ENCODE peak calls at places on chromosome 18, in six cellular contexts. E, L, F, X, G and O are unnamed samples.

GRCh38 chr18:37659906-37660305 is 94.3 kb upstream of the CELF4 start:
- DNase-seq in G (no peak), E (no peak), L (no peak), X (no peak), F (no peak), O (no peak)

GRCh38 chr18:3595282-3596273 is 145.6 kb downstream of the TGIF1 start:
- DNase-seq in E (peak), X (peak), F (peak), L (no peak), G (no peak), O (no peak)

GRCh38 chr18:45168883-45169585 is 446.2 kb upstream of the SLC14A2 start:
- DNase-seq in X (no peak), F (no peak), G (no peak), L (no peak), E (no peak), O (no peak)

GRCh38 chr18:62399781-62400308 is 74.7 kb downstream of the TNFRSF11A start:
- DNase-seq in X (no peak), E (no peak), F (no peak), L (no peak), G (no peak), O (no peak)

GRCh38 chr18:55856191-55856590 is 268.2 kb upstream of the TCF4 start:
- DNase-seq in X (no peak), L (no peak), E (no peak), F (no peak), G (no peak), O (no peak)

GRCh38 chr18:9803698-9804516 is 81.9 kb upstream of the TXNDC2 start:
- DNase-seq in X (no peak), L (peak), F (no peak), E (no peak), G (no peak), O (no peak)

GRCh38 chr18:39994521-39994920 is 1960.5 kb upstream of the PIK3C3 start:
- DNase-seq in F (no peak), L (no peak), X (no peak), E (no peak), G (no peak), O (no peak)

GRCh38 chr18:7945882-7946281 is 378.8 kb downstream of the PTPRM start:
- DNase-seq in L (no peak), G (no peak), X (no peak), F (no peak), E (no peak), O (no peak)

GRCh38 chr18:27363918-27364317 is 178.8 kb upstream of the CHST9 start:
- DNase-seq in G (no peak), F (no peak), E (peak), X (no peak), L (no peak), O (no peak)

DNA sequence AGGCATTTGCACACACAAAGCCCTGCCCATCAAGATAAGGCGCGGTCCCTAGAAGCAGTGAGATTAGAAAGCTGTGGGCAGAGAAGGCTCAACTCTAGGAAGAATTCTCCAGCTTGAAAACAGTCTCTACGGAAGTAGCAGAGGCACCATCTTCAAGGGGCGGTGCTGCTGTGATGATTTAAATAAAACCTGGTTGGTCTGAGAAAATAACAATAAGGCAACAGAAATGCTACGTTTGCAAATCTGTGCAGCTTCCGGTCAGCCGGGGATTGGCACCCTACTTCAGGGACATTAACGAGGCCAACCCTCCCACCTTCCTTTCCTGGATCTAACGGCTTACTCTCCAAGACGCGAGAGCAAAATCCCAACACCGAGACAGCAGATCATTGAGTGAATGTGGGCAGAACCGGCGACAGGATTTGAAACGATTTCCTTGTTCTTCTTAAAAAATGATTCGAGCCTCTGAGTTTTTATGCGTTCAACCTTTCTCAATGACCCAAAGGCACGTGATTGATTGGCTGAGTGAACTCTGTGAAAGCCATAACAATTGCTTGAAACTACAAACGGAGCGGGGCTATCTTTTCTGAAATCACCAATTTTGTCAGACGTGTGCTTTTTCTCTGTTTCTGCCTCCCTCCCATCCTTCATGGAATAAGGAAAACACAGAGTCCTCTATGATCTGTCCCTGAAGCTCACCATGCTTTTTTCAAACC is 93.7 kb upstream of the ZNF516 start:
- DNase-seq in L (no peak), E (no peak), X (no peak), G (no peak), F (peak), O (no peak)
- H3K4me3 ChIP-seq in L (peak), E (no peak), X (peak), G (no peak), F (peak), O (peak)

DNA sequence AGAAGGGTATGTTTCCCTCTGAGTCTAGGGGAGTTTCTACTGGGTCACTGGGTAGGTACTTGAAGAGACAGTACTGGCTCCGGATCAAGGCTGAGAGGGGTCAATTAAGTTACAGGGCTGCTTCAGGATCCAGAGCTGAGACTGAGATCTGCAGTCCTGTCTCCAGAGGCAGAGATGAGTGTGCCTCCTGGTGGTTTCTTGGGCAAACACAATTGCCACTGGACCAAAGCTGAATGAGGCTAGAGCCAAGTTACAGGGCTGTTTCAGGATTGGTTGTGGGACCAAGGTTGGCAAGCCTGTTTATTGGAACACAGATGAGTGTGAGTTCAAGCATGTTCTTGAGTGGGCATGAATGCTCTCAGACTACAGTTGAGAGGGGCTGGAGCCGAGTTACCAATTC is 157.9 kb downstream of the ADCYAP1 start:
- DNase-seq in G (no peak), L (no peak), E (no peak), X (no peak), F (no peak), O (no peak)
- TF ChIP-seq CTCF in G (no peak), L (no peak), E (no peak), X (no peak), F (no peak), O (no peak)

GRCh38 chr18:24138884-24139616 is at the start of gene CABYR:
- DNase-seq in G (peak), E (peak), F (peak), L (peak), X (peak), O (peak)
- H3K27ac ChIP-seq in G (no peak), E (no peak), F (no peak), L (no peak), X (no peak), O (no peak)

GRCh38 chr18:35043207-35043606 is 2.0 kb downstream of the MAPRE2 start:
- DNase-seq in E (no peak), L (no peak), G (no peak), F (no peak), X (no peak), O (no peak)
- H3K4me3 ChIP-seq in E (peak), L (peak), G (peak), F (no peak), X (no peak), O (no peak)

DNA sequence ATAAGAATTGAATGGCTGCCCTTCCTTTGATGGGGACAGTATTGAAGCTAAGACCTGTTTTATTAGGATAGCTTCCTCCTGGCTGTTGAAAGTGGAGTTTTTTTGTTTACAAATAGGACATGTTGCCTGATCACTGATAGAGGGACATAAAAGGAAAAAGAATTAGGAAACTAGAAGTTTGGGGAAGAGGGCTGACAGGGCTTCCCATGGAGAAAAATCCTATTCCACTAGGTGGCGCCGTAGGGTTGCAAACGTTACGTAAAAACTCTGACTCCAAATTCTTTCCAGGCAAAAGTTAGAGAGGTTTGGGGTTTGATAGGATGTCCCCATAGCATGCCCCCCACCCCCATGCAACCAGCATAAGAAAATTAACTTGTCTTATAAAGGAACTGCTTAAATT is 11.1 kb upstream of the RBFA start:
- DNase-seq in G (no peak), E (peak), L (no peak), F (no peak), X (no peak), O (no peak)
- TF ChIP-seq CTCF in G (no peak), E (peak), L (no peak), F (no peak), X (no peak), O (no peak)

DNA sequence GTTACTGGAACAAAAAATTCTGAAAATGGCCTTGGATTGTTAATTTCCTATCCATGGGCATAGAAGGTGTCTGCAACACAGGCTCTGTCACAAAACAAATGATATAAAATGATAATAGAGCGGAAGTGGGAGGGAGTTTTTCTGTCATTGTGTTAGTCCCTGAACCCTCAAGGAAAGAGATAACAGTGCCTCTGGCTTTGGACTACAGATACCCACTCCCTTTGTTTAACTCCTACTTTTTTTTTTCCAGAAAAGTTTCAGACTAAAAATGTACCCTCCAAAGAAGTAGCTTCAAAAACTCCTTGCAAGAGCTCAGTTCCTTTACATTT is 28.0 kb upstream of the YES1 start:
- DNase-seq in F (no peak), L (no peak), X (no peak), E (no peak), G (no peak), O (no peak)
- H3K27ac ChIP-seq in F (no peak), L (peak), X (no peak), E (no peak), G (no peak), O (no peak)

GRCh38 chr18:59273936-59274928 is 978 bp upstream of the RAX start:
- DNase-seq in X (no peak), G (no peak), L (no peak), F (no peak), E (no peak), O (no peak)
- H3K4me3 ChIP-seq in X (no peak), G (no peak), L (peak), F (no peak), E (no peak), O (no peak)

DNA sequence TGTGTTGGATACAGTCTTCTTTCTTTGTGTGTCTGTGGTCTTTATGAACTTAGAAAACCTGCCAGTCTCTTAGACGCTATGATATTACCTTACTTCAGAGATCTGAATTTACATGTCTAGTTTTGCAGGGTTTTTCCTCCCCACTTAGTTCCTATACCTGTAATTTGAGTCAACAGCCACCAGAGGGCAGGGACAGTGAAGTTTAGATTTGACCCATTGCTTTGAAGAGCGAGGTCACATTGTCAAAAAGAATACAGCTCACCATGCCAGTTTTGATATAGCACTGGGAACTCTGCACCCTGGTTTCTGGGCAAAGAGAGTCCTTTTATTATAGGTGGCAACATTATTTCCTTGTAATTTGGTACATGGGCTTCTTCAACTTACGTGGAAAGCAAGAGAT is 102.3 kb downstream of the MAPK4 start:
- DNase-seq in X (no peak), L (no peak), G (no peak), F (no peak), E (peak), O (no peak)
- TF ChIP-seq CTCF in X (no peak), L (peak), G (no peak), F (no peak), E (peak), O (peak)

DNA sequence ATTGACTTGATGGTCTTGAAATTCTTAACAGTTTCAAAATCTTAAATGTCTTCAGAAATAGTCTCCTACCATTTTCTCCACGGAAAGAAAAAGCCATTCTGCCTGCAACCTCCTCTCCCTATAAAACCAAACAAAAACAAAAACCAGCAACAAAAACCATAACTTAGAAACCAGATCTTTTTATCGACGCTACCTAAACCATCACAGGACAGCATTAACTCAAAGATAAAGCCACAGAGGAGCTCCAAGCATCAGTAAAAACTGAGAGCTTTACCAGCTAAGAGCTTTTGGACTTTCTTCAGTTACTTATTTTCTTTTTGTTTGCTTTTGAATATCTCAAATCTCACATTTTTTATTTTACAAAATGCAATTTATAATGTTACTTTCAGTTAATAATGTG is 12.8 kb downstream of the CD226 start:
- DNase-seq in L (no peak), X (no peak), G (no peak), E (no peak), F (no peak), O (no peak)
- H3K27ac ChIP-seq in L (no peak), X (no peak), G (peak), E (no peak), F (no peak), O (no peak)

DNA sequence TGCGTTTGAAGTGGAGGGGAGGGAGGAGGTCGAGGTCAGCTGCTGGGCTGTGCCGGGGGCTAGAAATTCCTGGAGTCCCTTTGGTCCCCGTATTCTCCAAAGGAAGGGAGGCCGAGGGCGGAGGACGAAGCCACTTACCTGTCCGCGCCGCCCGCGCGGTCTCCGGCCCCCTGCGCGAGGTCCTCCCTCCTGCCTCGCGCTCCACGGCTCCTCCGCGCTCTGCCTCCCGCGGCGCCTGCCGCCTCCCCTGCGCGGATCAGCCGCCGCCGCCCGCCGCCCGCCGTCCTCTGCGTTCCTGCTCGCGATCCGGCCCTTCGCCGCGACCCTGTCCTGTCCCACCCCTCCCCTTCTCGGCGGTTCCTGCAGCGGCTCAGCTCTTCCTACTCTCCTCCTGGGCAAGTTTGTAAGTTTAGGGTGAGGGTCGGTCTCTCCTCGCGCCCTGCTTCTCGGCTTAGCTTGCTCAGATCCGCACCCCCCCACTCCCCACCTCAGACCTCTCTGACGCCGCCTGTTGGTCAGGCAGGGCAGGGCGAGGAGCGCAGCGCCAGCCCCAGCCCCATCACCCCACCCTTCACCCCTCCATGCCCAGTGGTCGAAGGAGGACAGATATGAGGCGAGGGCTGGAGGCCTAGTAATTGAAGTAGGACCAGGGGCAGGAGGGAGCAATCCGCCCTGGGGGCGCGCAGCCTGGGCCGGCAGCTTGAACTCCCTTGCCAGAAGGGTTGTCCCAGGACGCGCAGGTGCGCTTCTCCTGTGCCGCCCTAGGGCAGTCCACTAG is 9.7 kb upstream of the SKOR2 start:
- DNase-seq in X (no peak), L (no peak), G (no peak), F (no peak), E (no peak), O (no peak)
- H3K4me3 ChIP-seq in X (no peak), L (no peak), G (no peak), F (no peak), E (no peak), O (no peak)